ENCODE peak calls at places on chromosomes 5 and 9, in six cellular contexts. P is CD4-positive, alpha-beta memory T cell; Y is NT2/D1; Z is aorta; M is A673; W is CD8-positive, alpha-beta memory T cell. F is an unnamed sample.

GRCh38 chr9:114372971-114373591 is 14.7 kb downstream of the AKNA start:
- DNase-seq in P (peak; percentile 93), W (peak; percentile 83), M (no peak), Z (peak; percentile 80), Y (no peak), F (no peak)

GRCh38 chr9:24071736-24072135 is 245.7 kb upstream of the ELAVL2 start:
- DNase-seq in Z (no peak), M (no peak), P (no peak), W (no peak), Y (no peak), F (no peak)

GRCh38 chr5:163938595-163938994 is 433.2 kb downstream of the MAT2B start:
- DNase-seq in W (no peak), M (no peak), P (no peak), Y (no peak), Z (no peak), F (no peak)

GRCh38 chr5:61308699-61309098 is 23.4 kb upstream of the ZSWIM6 start:
- DNase-seq in M (no peak), Z (no peak), W (no peak), P (no peak), Y (no peak), F (no peak)

GRCh38 chr5:16690243-16690839 is 73.5 kb upstream of the RETREG1 start:
- DNase-seq in P (no peak), Y (peak; percentile 50), Z (no peak), W (no peak), M (peak; percentile 80), F (peak; percentile 76)

GRCh38 chr5:168679515-168679920 is 100.3 kb upstream of the PANK3 start:
- DNase-seq in Z (peak; percentile 84), M (peak; percentile 70), W (peak; percentile 30), Y (peak; percentile 82), P (peak; percentile 25), F (peak; percentile 85)

GRCh38 chr5:116947691-116948528 is 373.3 kb upstream of the SEMA6A start:
- DNase-seq in Y (no peak), P (peak; percentile 29), M (peak; percentile 78), W (peak; percentile 13), Z (peak; percentile 77), F (peak; percentile 82)

GRCh38 chr9:123867971-123868370 is 62.0 kb downstream of the DENND1A start:
- DNase-seq in Y (no peak), Z (no peak), W (no peak), P (no peak), M (no peak), F (no peak)

GRCh38 chr5:126301056-126301455 is 122.2 kb upstream of the GRAMD2B start:
- DNase-seq in Z (no peak), M (no peak), Y (no peak), P (no peak), W (no peak), F (no peak)

GRCh38 chr5:158434749-158435148 is 575.8 kb upstream of the CLINT1 start:
- DNase-seq in W (no peak), Z (no peak), Y (no peak), P (no peak), M (no peak), F (no peak)

GRCh38 chr9:76818271-76818670 is 54.0 kb downstream of the PCA3 start:
- DNase-seq in P (no peak), Y (peak; percentile 66), W (no peak), M (peak; percentile 36), Z (peak; percentile 93), F (no peak)

GRCh38 chr9:93079371-93079770 is 16.6 kb upstream of the CARD19 start:
- DNase-seq in P (no peak), Z (peak; percentile 56), W (no peak), M (no peak), Y (no peak), F (no peak)

GRCh38 chr9:137688261-137688660 is 69.5 kb downstream of the EHMT1 start:
- DNase-seq in M (no peak), W (no peak), Y (no peak), P (no peak), Z (no peak), F (no peak)

GRCh38 chr5:89232139-89232603 is 349.2 kb upstream of the MEF2C start:
- DNase-seq in P (no peak), Y (no peak), Z (no peak), W (no peak), M (no peak), F (no peak)

DNA sequence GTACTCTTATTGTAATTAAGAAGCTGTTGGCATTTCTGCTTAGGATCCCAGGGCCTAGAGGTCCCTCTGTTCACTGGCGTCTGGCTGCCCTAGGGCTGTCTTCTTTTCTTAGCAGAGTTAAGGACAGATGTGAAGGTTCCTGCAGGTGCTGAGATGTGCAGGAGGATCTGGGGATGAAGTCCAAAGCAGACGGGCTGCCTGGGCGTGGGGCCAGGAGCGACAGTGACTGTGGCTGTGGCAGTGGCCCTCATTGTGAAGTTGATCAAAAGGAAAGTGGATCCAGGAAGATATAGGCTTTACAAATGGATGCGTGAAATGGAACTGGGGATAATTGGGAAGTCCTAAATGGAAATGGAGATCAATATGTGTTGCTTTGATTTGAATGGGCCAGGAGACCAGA is 19.1 kb upstream of the SH3PXD2B start:
- DNase-seq in P (no peak), Z (no peak), W (no peak), M (no peak), Y (no peak), F (no peak)
- H3K4me1 ChIP-seq in P (no peaks in the 10 kb centered on the region), Z (no peaks in the 10 kb centered on the region), W (no peaks in the 10 kb centered on the region), M (no peaks in the 10 kb centered on the region), Y (no peaks in the 10 kb centered on the region), F (no peaks in the 10 kb centered on the region)

GRCh38 chr9:124913378-124913777 is 27.5 kb downstream of the GOLGA1 start:
- DNase-seq in W (no peak), M (no peak), Y (no peak), P (no peak), Z (no peak), F (no peak)
- H3K36me3 ChIP-seq in W (peaks cover 7% of the 10 kb centered on the region), M (no peaks in the 10 kb centered on the region), Y (peaks cover 5% of the 10 kb centered on the region), P (peaks cover 26% of the 10 kb centered on the region), Z (no peaks in the 10 kb centered on the region), F (peaks cover 22% of the 10 kb centered on the region)

DNA sequence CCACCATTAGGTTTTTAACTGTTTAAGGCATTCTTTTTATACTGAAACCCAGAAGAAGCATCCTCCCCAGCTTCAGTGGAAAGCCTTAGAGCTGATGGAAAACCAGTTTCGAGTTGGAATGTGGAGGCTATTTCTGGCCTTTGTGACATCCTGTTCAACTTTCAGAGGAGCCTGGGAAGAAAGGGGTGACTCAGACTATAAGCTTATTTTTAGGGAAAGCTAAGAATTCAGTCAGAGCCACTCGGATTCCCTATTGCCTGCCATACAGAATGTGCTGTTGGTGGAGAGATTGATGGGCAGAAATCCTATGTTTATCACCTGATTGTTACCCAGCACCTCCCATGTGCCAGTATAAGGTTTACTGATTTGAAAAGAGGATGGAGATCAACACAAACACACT is 19.8 kb downstream of the PALM2AKAP2 start:
- DNase-seq in W (no peak), M (no peak), Z (no peak), P (no peak), Y (no peak), F (no peak)
- H3K4me3 ChIP-seq in W (no peak overlapping the region), M (no peak overlapping the region), Z (no peak overlapping the region), P (no peak overlapping the region), Y (no peak overlapping the region), F (no peak overlapping the region)

GRCh38 chr5:181158869-181159268 is 11.5 kb downstream of the OR2V2 start:
- DNase-seq in W (no peak), Y (no peak), M (no peak), Z (no peak), P (no peak), F (no peak)
- H3K4me1 ChIP-seq in W (peaks cover 22% of the 10 kb centered on the region), Y (peaks cover 13% of the 10 kb centered on the region), M (peaks cover 4% of the 10 kb centered on the region), Z (no peaks in the 10 kb centered on the region), P (peaks cover 25% of the 10 kb centered on the region), F (peaks cover 9% of the 10 kb centered on the region)

DNA sequence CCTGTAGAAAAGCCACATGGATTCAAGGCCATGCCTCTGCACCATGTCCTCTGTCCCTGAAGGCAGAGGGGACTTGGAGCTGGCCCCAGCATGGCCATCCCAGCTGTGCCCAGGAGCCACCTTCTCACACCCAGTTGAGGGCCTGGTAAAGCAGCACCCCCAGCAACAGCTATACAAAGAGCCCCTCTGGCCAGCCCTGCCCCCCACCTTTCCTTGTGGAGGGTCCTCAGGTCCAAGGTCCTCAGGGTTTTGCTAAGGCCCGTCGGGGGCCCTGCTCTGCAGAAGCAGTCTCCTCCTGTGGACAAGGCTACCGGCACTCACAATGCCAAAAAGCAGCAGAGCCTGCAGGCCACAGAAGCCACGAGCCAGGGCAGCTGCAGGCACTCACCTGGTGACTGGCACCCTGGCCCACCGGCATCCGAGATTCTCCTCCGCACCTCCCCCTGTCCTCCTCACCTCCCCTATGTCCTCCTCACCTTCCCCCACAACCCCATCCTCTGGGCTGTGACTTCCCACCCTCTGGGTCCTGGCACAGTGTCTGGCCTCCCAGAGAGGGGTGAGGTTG is 39.9 kb upstream of the LPCAT1 start:
- DNase-seq in W (no peak), M (no peak), Y (no peak), P (no peak), Z (no peak), F (no peak)
- H3K36me3 ChIP-seq in W (no peaks in the 10 kb centered on the region), M (no peaks in the 10 kb centered on the region), Y (no peaks in the 10 kb centered on the region), P (no peaks in the 10 kb centered on the region), Z (no peaks in the 10 kb centered on the region), F (no peaks in the 10 kb centered on the region)

GRCh38 chr5:180353226-180353962 is at the start of gene GFPT2:
- DNase-seq in W (peak; percentile 65), P (peak; percentile 73), Y (peak; percentile 62), Z (peak; percentile 94), M (peak; percentile 81), F (peak; percentile 73)

GRCh38 chr5:180352976-180353225 is 235 bp downstream of the GFPT2 start:
- DNase-seq in P (no peak), Y (no peak), W (no peak), M (no peak), Z (no peak), F (no peak)

GRCh38 chr5:180353963-180354574 is 933 bp upstream of the GFPT2 start:
- DNase-seq in W (no peak), P (no peak), M (no peak), Z (no peak), Y (no peak), F (no peak)

GRCh38 chr5:180350711-180351110 is 2.4 kb downstream of the GFPT2 start:
- DNase-seq in W (no peak), M (no peak), Y (no peak), P (no peak), Z (no peak), F (no peak)

DNA sequence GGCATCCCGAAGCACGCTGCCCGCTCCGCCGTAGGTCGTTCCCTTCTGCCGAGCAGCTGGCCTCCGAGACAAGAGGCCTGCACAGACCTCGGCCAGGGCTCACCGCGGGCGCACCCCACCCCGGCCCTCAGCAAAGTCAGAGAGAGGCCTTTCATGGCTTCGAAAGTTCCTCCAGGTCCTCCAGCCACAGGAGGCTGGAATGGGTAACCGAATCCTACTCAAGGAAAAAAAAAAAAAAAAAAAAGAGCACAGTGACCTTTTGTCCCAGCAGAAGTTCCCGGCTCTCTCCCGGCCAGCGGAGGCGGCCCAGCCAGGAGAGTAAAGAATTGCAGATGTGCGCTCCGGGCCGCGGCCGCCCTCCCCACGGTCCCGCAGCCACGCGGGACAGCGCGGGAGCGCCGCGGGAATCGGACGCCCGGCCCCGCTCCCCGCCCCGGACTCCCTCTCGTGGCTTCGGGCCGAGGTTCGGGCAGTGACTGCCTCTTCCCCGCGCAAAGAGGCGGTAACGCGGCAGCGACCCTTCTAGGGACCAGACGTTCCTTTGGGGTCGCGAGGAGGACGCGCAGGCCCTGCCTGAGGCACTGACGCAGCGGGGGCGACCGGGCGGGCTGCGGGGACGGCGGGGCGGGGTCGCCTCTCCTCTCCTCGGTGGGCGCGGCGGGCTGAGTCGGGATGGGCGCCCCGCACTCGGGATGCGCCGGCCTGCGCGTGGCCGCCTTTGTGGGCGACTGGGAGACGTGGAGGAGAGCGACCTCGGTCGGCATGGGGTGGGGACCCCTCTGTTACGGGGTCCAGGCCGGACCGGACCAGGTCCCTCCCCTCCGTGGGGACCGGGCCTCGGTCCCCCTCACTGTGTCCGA is 790 bp downstream of the GFPT2 start:
- DNase-seq in Z (no peak), Y (no peak), P (peak; percentile 5), W (no peak), M (no peak), F (peak; percentile 49)
- H3K4me3 ChIP-seq in Z (peak overlapping the region; percentile 32), Y (peak overlapping the region; percentile 89), P (no peak overlapping the region), W (no peak overlapping the region), M (peak overlapping the region; percentile 55), F (peak overlapping the region; percentile 66)